ENCODE peak calls at places on chromosomes 6 and 20, in six cellular contexts. A is EH, R is NCI-H460, J is WTC11, P is T-helper 9 cell, G is C1 segment of cervical spinal cord. E is an unnamed sample.
A peak's percentile ranks its signal among the peaks of the same experiment; 100 is the strongest.

GRCh38 chr6:53465732-53466131 is 79.2 kb downstream of the GCLC start:
- DNase-seq in R (no peak), J (no peak), A (peak; percentile 54), G (no peak), P (no peak), E (peak; percentile 5)

GRCh38 chr6:85186546-85187170 is 263.2 kb upstream of the NT5E start:
- DNase-seq in P (no peak), J (no peak), G (no peak), A (peak; percentile 27), R (no peak), E (no peak)

GRCh38 chr6:39078695-39079094 is 30.1 kb downstream of the GLP1R start:
- DNase-seq in R (no peak), J (no peak), A (no peak), P (no peak), G (no peak), E (no peak)

GRCh38 chr20:32482251-32483220 is 102.6 kb downstream of the NOL4L start:
- DNase-seq in R (no peak), P (peak; percentile 37), G (no peak), J (peak; percentile 62), A (peak; percentile 50), E (peak; percentile 58)

GRCh38 chr6:31163922-31164321 is 5.5 kb downstream of the TCF19 start:
- DNase-seq in G (no peak), A (no peak), P (no peak), J (no peak), R (no peak), E (no peak)

GRCh38 chr20:56995635-56996075 is 270.8 kb downstream of the BMP7 start:
- DNase-seq in R (peak; percentile 12), G (no peak), A (no peak), P (no peak), J (peak; percentile 78), E (peak; percentile 46)

GRCh38 chr6:30963641-30964040 is 19.9 kb upstream of the MUC21 start:
- DNase-seq in R (no peak), G (no peak), A (no peak), P (no peak), J (no peak), E (peak; percentile 24)

GRCh38 chr6:31769684-31770371 is 7.3 kb downstream of the VWA7 start:
- DNase-seq in A (peak; percentile 66), P (peak; percentile 77), R (peak; percentile 51), G (no peak), J (peak; percentile 93), E (peak; percentile 63)

GRCh38 chr6:53306819-53307347 is 41.9 kb downstream of the ELOVL5 start:
- DNase-seq in J (no peak), P (no peak), G (no peak), R (no peak), A (peak; percentile 54), E (peak; percentile 77)

GRCh38 chr20:62641749-62642665 is at the start of gene SLCO4A1:
- DNase-seq in G (peak; percentile 6), J (peak; percentile 73), R (peak; percentile 80), A (peak; percentile 69), P (peak; percentile 79), E (peak; percentile 84)

GRCh38 chr6:151352410-151353399 is 38.7 kb downstream of the ZBTB2 start:
- DNase-seq in R (no peak), P (no peak), J (no peak), A (no peak), G (no peak), E (no peak)

GRCh38 chr6:119207973-119208725 is 129.7 kb upstream of the FAM184A start:
- DNase-seq in J (no peak), G (no peak), P (no peak), R (no peak), A (peak; percentile 20), E (no peak)

GRCh38 chr6:128822271-128822670 is 60.7 kb upstream of the LAMA2 start:
- DNase-seq in J (no peak), R (no peak), A (peak; percentile 34), P (no peak), G (no peak), E (peak; percentile 32)

GRCh38 chr6:56798163-56798562 is 155.5 kb upstream of the DST start:
- DNase-seq in A (peak; percentile 96), P (no peak), J (no peak), G (no peak), R (no peak), E (peak; percentile 58)

GRCh38 chr6:32195652-32195901 is 3.1 kb upstream of the GPSM3 start:
- DNase-seq in A (peak; percentile 100), P (peak; percentile 98), R (peak; percentile 99), G (peak; percentile 99), J (peak; percentile 100), E (peak; percentile 100)

GRCh38 chr20:62805365-62805710 is 703 bp downstream of the OGFR start:
- DNase-seq in P (no peak), G (no peak), J (no peak), A (peak; percentile 37), R (no peak), E (peak; percentile 42)

GRCh38 chr20:15643713-15644112 is 929.5 kb downstream of the KIF16B start:
- DNase-seq in J (no peak), R (no peak), A (peak; percentile 26), P (no peak), G (no peak), E (peak; percentile 13)

GRCh38 chr6:107418118-107418517 is 41.2 kb downstream of the PDSS2 start:
- DNase-seq in J (no peak), R (no peak), A (peak; percentile 33), P (no peak), G (no peak), E (peak; percentile 54)

GRCh38 chr20:43722153-43722505 is 4.7 kb downstream of the GTSF1L start:
- DNase-seq in G (no peak), J (no peak), P (peak; percentile 10), A (no peak), R (no peak), E (no peak)

GRCh38 chr6:30207619-30208295 is 5.4 kb downstream of the TRIM26 start:
- DNase-seq in A (peak; percentile 62), R (no peak), P (no peak), G (no peak), J (no peak), E (no peak)

GRCh38 chr6:45438156-45438555 is 60.4 kb upstream of the SUPT3H start:
- DNase-seq in G (no peak), P (no peak), R (no peak), A (peak; percentile 44), J (no peak), E (peak; percentile 40)

GRCh38 chr6:141531040-141531439 is 601.7 kb upstream of the GJE1 start:
- DNase-seq in J (no peak), G (no peak), R (no peak), A (no peak), P (no peak), E (no peak)

GRCh38 chr6:90369024-90369519 is 72.4 kb upstream of the BACH2 start:
- DNase-seq in J (no peak), R (peak; percentile 95), G (no peak), A (peak; percentile 100), P (no peak), E (peak; percentile 100)

GRCh38 chr20:58017237-58017969 is 211.1 kb downstream of the ANKRD60 start:
- DNase-seq in P (no peak), R (peak; percentile 33), G (peak; percentile 74), J (no peak), A (peak; percentile 82), E (peak; percentile 98)

GRCh38 chr20:53413188-53413631 is 180.4 kb downstream of the ZNF217 start:
- DNase-seq in P (peak; percentile 31), A (no peak), G (no peak), J (peak; percentile 88), R (no peak), E (peak; percentile 4)

GRCh38 chr6:169292340-169293124 is 38.9 kb upstream of the THBS2 start:
- DNase-seq in P (no peak), R (peak; percentile 76), J (no peak), A (peak; percentile 97), G (no peak), E (peak; percentile 92)

GRCh38 chr6:122984393-122984792 is 11.6 kb upstream of the CLVS2 start:
- DNase-seq in P (no peak), A (no peak), G (no peak), J (no peak), R (no peak), E (no peak)

GRCh38 chr20:36836591-36837329 is 39.2 kb upstream of the TLDC2 start:
- DNase-seq in A (peak; percentile 67), J (peak; percentile 90), P (no peak), G (no peak), R (peak; percentile 66), E (peak; percentile 79)